ENCODE peak calls at places on chromosome 5, in six cellular contexts. U is cardiac muscle cell, B is heart right ventricle, C is Peyer's patch, S is IMR-90, G is heart left ventricle. O is an unnamed sample. For H3K4me1 and H3K27me3, the result is how much of the 10 kb centered on the place peaks cover.

GRCh38 chr5:37771731-37772130 is 68.1 kb downstream of the GDNF start:
- DNase-seq in C (no peak), B (no peak), G (no peak), U (no peak), S (peak), O (no peak)

GRCh38 chr5:136046231-136046630 is 17.4 kb downstream of the TGFBI start:
- DNase-seq in G (peak), S (no peak), U (no peak), C (no peak), B (no peak), O (no peak)

GRCh38 chr5:42944989-42945388 is 95.1 kb downstream of the ANXA2R start:
- DNase-seq in B (no peak), C (no peak), U (no peak), G (no peak), S (peak), O (no peak)

GRCh38 chr5:151454166-151454565 is 6.8 kb downstream of the SLC36A1 start:
- DNase-seq in C (no peak), G (no peak), B (peak), S (no peak), U (peak), O (no peak)

GRCh38 chr5:83146441-83146840 is 69.1 kb downstream of the XRCC4 start:
- DNase-seq in U (no peak), C (no peak), G (no peak), B (no peak), S (no peak), O (no peak)

GRCh38 chr5:108655750-108656450 is 91.8 kb upstream of the FER start:
- DNase-seq in G (no peak), B (no peak), C (no peak), S (peak), U (no peak), O (no peak)

GRCh38 chr5:97365173-97365845 is 182.3 kb upstream of the RIOK2 start:
- DNase-seq in U (no peak), B (no peak), C (no peak), S (no peak), G (no peak), O (no peak)

GRCh38 chr5:6525910-6526309 is 77.3 kb downstream of the UBE2QL1 start:
- DNase-seq in C (no peak), B (no peak), G (no peak), S (peak), U (peak), O (no peak)

GRCh38 chr5:158899792-158900191 is 199.9 kb downstream of the EBF1 start:
- DNase-seq in G (peak), S (no peak), B (peak), C (no peak), U (no peak), O (peak)

GRCh38 chr5:159290741-159291140 is 27.7 kb downstream of the UBLCP1 start:
- DNase-seq in B (no peak), C (no peak), G (no peak), S (peak), U (no peak), O (no peak)

GRCh38 chr5:82298668-82299067 is 20.5 kb upstream of the RPS23 start:
- DNase-seq in S (no peak), B (no peak), G (no peak), C (no peak), U (no peak), O (no peak)

GRCh38 chr5:67983251-67983941 is 232.2 kb upstream of the PIK3R1 start:
- DNase-seq in C (no peak), U (no peak), G (no peak), S (peak), B (no peak), O (no peak)

GRCh38 chr5:7018144-7018543 is 304.9 kb downstream of the TENT4A start:
- DNase-seq in S (no peak), C (no peak), B (no peak), U (no peak), G (no peak), O (no peak)

GRCh38 chr5:114504560-114504959 is 142.7 kb downstream of the KCNN2 start:
- DNase-seq in B (no peak), U (no peak), C (no peak), G (no peak), S (no peak), O (no peak)

GRCh38 chr5:110262754-110263153 is 463.7 kb downstream of the TMEM232 start:
- DNase-seq in G (no peak), U (no peak), S (no peak), C (no peak), B (no peak), O (no peak)

GRCh38 chr5:59588922-59589321 is 304.6 kb downstream of the PDE4D start:
- DNase-seq in U (no peak), C (no peak), S (no peak), G (no peak), B (no peak), O (no peak)

GRCh38 chr5:176740131-176740701 is 70.1 kb upstream of the UNC5A start:
- DNase-seq in S (no peak), C (peak), G (no peak), U (no peak), B (no peak), O (no peak)

GRCh38 chr5:83430130-83431010 is 41.2 kb upstream of the VCAN start:
- DNase-seq in B (no peak), G (peak), U (peak), C (no peak), S (peak), O (peak)

GRCh38 chr5:50717615-50718014 is 51.2 kb downstream of the PARP8 start:
- DNase-seq in U (no peak), G (no peak), S (no peak), C (no peak), B (no peak), O (no peak)

GRCh38 chr5:151079838-151080619 is 805 bp downstream of the TNIP1 start:
- DNase-seq in C (no peak), B (no peak), U (no peak), G (no peak), S (peak), O (no peak)

DNA sequence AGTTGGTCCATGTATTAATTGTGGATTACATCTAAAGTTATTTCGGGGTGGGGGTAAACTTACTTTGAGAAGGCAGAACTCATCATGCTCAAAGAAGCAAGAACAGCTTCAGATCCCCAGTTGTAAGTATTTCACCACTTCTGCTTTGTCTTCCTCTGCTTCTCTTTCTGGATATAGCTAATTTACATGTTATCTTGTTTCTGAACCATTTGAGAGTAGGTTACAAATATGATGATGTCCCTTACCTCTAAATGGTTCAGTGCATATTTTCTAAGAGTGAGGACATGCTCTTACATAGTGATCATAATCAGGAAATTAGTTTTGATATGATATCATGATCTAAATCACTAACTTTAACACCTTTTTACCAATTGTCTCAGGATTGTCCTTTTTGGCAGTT is 11.9 kb downstream of the TRIO start:
- DNase-seq in U (no peak), B (no peak), G (no peak), C (no peak), S (no peak), O (no peak)
- H3K4me1 ChIP-seq in U (under half), B (half or more), G (under half), C (under half), S (under half), O (under half)

GRCh38 chr5:1156754-1157460 is 44.5 kb upstream of the SLC6A19 start:
- DNase-seq in C (no peak), S (no peak), B (no peak), U (no peak), G (no peak), O (peak)
- H3K27me3 ChIP-seq in C (under half), S (half or more), B (under half), U (half or more), G (under half), O (under half)

DNA sequence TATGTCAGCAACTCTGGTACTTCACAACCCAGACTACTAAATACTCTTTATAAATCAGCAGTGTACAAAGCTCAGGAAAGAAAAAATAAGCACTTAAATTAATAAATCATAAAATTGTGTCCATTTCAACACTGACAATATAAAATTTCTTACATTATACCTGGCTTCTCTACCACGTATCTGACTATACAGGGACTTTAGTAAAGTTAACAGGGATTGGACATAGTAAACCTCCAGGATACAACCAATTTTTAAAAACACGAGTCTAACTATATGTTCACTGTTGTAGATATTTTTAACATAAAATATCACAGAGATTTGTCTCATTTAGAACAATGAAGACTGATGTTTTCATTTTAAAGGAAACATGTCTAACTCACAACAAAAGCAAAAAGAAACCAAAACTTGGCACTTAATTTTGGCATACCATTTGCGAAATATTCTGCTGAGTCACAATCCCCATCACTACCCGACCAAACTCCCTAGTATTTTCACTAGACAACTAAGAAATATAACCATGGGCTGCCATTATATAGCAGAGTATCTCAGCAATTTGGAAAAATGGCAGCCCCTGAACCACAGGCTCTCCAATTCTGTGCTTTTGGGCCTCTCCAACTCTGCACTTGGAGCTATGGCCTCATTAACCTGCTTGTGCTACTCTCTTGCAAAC is 14.4 kb downstream of the FAM169A start:
- DNase-seq in G (no peak), B (no peak), U (no peak), S (peak), C (no peak), O (no peak)
- H3K4me3 ChIP-seq in G (no peak), B (no peak), U (no peak), S (no peak), C (no peak), O (no peak)

GRCh38 chr5:19923742-19924141 is 64.3 kb downstream of the CDH18 start:
- DNase-seq in B (no peak), C (no peak), U (peak), G (no peak), S (peak), O (no peak)
- H3K4me1 ChIP-seq in B (under half), C (under half), U (under half), G (under half), S (under half), O (under half)

GRCh38 chr5:173858675-173859121 is 29.5 kb upstream of the CPEB4 start:
- DNase-seq in S (no peak), C (no peak), U (no peak), G (no peak), B (no peak), O (no peak)
- H3K27me3 ChIP-seq in S (under half), C (under half), U (under half), G (under half), B (under half), O (under half)

DNA sequence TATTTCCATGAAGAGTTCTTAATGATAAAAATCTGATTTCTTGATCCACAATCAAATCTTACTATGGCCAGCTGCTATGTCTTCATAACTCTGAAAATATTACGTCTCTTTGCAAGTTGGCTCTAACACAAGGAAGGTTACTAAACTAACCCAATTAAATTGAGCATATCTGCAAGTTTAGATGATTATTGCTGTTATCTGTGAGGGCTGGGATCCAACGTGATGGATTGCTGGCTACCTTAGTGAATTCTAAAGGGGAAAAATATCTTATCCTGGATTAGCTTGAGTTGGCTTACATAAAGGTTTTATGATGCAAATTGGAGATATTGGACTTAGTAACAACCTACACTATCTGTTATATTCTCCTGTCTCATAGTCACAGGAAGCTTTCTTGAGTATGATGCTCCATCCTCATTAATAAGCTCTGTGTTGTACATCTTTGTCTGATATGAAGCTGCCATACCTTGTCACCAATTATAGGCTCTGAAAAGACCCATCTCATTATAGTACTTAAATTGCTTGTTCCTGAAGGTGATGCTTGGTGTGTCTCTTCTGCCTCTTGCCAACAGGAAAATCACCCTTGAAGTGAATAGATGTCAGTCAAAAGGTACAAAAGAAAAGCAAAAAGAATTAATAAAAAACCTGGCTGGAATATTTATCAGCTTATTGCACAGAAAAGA is 733.0 kb upstream of the MEF2C start:
- DNase-seq in U (no peak), S (no peak), B (no peak), C (no peak), G (no peak), O (no peak)
- H3K4me3 ChIP-seq in U (no peak), S (no peak), B (no peak), C (no peak), G (no peak), O (no peak)

GRCh38 chr5:131323378-131323777 is 59.5 kb downstream of the CDC42SE2 start:
- DNase-seq in C (no peak), B (no peak), G (no peak), U (no peak), S (no peak), O (no peak)

GRCh38 chr5:131321066-131321465 is 57.2 kb downstream of the CDC42SE2 start:
- DNase-seq in S (no peak), B (no peak), C (no peak), U (no peak), G (no peak), O (no peak)

GRCh38 chr5:131324311-131324710 is 60.5 kb downstream of the CDC42SE2 start:
- DNase-seq in B (no peak), S (no peak), U (no peak), G (no peak), C (no peak), O (no peak)

GRCh38 chr5:131318455-131318854 is 54.6 kb downstream of the CDC42SE2 start:
- DNase-seq in G (no peak), C (no peak), B (no peak), S (no peak), U (no peak), O (no peak)

DNA sequence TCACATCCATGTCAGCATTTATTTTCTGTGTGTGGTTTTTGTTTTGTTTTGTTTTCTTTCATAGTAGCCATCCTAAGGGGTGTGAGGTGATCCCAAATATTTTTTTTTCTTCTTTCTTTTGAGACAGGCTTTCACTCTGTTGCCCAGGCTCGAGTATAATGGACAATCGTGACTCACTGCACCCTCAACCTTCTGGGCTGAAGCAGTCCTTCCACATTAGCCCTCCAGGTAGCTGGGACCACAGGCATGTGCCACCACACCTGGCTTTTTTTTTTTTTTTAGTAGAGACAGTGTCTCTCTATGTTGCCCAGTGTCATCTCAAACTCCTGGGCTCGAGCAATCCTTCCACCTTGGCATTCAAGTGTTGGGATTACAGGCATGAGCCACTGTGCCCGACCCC is 59.1 kb downstream of the CDC42SE2 start:
- DNase-seq in C (no peak), S (no peak), U (no peak), G (no peak), B (no peak), O (no peak)
- H3K4me1 ChIP-seq in C (under half), S (under half), U (under half), G (under half), B (under half), O (under half)

DNA sequence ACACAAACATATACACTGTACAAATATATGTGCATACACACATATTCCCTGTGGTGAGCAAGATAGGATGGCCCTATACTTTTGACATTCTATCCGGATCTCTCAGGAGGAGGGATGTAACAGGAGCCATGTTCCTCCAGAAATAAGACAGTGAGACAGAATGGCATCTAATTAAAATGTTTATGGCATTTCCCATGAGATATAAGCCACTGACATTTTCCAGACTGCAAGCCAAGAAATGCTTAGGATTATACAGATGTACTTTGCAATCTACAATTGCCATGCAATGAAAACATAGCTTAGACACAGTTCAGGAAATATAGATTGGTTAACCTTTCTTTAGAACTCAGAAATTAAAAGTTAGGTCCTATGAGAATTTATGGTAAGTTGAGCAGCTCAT is 1718.9 kb downstream of the MAT2B start:
- DNase-seq in C (no peak), B (no peak), U (no peak), S (no peak), G (no peak), O (no peak)
- H3K27me3 ChIP-seq in C (under half), B (under half), U (under half), S (under half), G (under half), O (under half)

DNA sequence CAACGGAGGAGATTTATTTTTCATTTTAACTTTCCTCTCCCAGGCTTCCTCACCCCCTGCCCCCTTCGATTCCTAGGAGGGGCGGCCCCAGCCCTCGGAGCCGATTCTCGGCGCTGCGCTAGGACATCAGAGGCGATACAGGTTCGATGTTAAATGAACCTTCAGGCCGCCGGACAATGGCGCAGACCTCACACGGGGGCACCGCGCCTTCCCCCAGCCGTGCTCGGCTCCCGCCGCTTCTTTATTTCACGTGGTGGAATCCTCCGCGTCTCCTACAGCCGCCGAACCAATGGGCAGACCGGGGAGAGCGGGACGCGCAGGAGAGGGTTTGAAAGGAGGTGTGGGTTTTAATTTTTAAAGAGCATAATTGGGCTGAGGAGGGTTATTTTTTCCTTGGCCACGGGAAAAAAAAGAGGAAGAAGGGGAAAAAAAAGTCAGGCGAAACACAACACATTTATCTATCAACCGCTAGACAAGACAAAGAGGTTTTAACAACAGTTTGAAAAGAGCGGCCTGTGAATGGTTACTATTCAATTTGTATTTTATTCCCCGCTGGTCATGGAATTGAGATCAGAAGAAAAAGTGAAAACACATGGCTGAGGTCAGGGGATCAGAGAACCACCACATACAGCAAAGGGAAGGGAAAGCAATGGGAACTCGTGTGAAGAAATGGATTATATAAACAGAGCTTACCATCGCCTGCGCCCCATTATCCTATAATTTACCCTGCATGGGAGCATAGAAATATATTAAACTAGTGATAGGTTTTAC is 126.9 kb downstream of the TMEM174 start:
- DNase-seq in G (no peak), S (peak), C (no peak), U (no peak), B (no peak), O (no peak)
- H3K4me3 ChIP-seq in G (no peak), S (no peak), C (no peak), U (no peak), B (no peak), O (peak)